ENCODE peak calls at places on chromosomes 4 and X, in nine cellular contexts. M is stomach, I is endodermal cell, Z is pancreas, D is progenitor cell of endocrine pancreas, V is DND-41, C is brain microvascular endothelial cell, J is suprapubic skin, B is Peyer's patch. F is an unnamed sample.

GRCh38 chr4:98481167-98481566 is 177.2 kb downstream of the TSPAN5 start:
- DNase-seq in M (no peak), I (no peak), Z (no peak), D (no peak), V (no peak), C (no peak), J (no peak), B (no peak), F (no peak)

GRCh38 chrX:129843209-129843458 is 552 bp downstream of the ZDHHC9 start:
- DNase-seq in M (no peak), I (no peak), Z (no peak), D (no peak), V (no peak), C (no peak), J (no peak), B (no peak), F (no peak)

GRCh38 chrX:45472968-45473367 is 272.3 kb upstream of the DIPK2B start:
- DNase-seq in M (no peak), I (no peak), Z (no peak), D (no peak), V (no peak), C (no peak), J (no peak), B (no peak), F (no peak)

GRCh38 chrX:49106930-49107329 is 16.6 kb downstream of the GPKOW start:
- DNase-seq in M (peak), I (peak), Z (no peak), D (no peak), V (peak), C (peak), J (no peak), B (no peak), F (no peak)

GRCh38 chrX:134774190-134775048 is 116.1 kb upstream of the PLAC1 start:
- DNase-seq in M (no peak), I (no peak), Z (no peak), D (no peak), V (no peak), C (no peak), J (no peak), B (no peak), F (no peak)

GRCh38 chrX:10381218-10381617 is 224.4 kb downstream of the CLCN4 start:
- DNase-seq in M (no peak), I (no peak), Z (no peak), D (no peak), V (no peak), C (no peak), J (no peak), B (no peak), F (no peak)

GRCh38 chr4:36854554-36854953 is 390.0 kb upstream of the NWD2 start:
- DNase-seq in M (no peak), I (peak), Z (no peak), D (no peak), V (no peak), C (no peak), J (no peak), B (no peak), F (no peak)

GRCh38 chr4:141609243-141609642 is 27.1 kb upstream of the IL15 start:
- DNase-seq in M (no peak), I (no peak), Z (no peak), D (no peak), V (no peak), C (no peak), J (no peak), B (no peak), F (no peak)

DNA sequence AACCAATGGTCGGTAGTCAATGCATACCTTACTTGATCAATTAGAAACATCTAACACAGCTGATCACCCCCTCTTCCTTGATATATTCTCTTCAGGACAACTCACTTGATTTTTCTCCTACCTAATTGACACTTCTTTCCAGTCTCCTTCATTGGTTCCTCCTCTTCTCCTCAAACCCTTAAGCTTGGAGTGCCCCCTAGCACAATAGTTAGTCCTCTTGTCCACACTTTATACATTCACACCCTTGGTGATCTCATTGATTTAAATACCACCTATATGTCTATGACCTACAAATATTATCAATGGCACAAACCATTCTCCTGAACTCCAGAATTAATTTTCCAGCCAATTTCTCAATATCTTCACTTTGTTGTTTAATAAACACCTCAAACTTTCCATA is 724.0 kb downstream of the ADGRL3 start:
- DNase-seq in M (no peak), I (no peak), Z (no peak), D (no peak), V (no peak), C (no peak), J (no peak), B (no peak), F (no peak)
- TF ChIP-seq CTCF in M (no peak), I (peak), Z (no peak), D (no peak), V (no peak), C (no peak), J (no peak), B (no peak), F (no peak)

DNA sequence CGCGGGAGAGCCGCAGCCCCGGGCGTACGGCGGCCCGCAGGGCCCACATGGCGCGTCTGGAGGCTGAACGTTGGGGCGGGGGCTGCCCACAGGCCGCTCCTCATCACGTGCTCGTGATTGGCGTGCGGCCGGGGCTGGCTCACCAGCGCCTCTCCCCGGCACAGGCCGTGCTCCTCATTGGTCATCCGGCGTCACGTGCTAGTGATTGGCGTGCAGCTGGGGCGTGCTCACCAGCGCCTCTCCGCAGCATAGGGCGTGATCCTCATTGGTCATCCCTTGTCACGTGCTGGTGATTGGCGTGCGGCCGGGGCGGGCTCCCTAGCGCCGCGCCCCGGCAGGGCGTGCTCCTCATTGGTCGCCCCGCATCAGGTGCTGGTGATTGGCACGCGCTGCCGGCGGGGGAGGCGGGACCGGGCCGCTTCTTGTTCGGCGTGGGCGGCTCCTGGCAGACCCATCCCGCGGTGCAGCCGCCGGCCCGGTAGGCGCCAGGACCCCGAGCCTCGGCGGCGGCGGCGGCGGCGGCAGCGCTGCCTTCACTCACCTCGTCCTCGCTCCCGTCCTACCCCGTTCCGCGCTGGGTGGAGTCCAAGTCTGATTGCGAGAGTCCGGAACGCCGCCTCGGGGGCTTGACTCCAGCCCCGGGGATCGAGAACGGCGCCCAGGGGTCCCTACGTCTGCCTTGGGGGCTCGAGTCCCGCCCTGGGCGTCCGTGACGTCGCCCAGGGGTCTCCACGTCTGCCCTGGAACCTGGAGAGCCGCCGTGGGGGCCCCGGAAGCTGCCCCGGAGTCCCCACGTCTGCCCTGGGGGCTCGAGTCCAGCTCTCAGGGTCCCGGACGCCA is at the start of gene GTPBP6:
- DNase-seq in M (peak), I (peak), Z (peak), D (peak), V (peak), C (peak), J (peak), B (peak), F (peak)
- TF ChIP-seq CTCF in M (no peak), I (peak), Z (no peak), D (no peak), V (peak), C (peak), J (no peak), B (no peak), F (no peak)

GRCh38 chrX:140040397-140040796 is 75.1 kb upstream of the CXorf66 start:
- DNase-seq in M (no peak), I (no peak), Z (no peak), D (no peak), V (no peak), C (no peak), J (no peak), B (no peak), F (no peak)

GRCh38 chrX:140038842-140039241 is 73.5 kb upstream of the CXorf66 start:
- DNase-seq in M (no peak), I (no peak), Z (no peak), D (no peak), V (no peak), C (no peak), J (no peak), B (no peak), F (no peak)

DNA sequence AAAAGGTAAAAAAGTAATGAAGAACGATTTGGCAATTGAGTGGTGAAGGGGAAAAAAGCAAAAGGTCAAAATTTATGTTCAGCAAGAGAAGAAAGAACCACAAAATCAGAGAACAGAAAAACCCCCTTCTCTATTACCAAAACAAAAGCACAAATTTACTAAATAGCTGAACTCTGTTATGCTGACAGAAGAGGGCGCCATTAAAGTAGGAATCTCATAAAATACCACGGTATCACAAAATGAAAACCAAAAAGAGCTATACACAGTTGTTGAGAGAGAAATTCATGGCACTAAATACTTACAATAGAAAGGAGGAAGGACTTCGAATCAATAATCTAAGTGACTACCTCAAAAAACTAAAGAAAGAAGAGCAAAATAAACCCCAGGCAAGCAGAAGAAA is 69.6 kb upstream of the CXorf66 start:
- DNase-seq in M (no peak), I (no peak), Z (no peak), D (no peak), V (no peak), C (no peak), J (no peak), B (no peak), F (no peak)
- TF ChIP-seq CTCF in M (no peak), I (peak), Z (no peak), D (peak), V (peak), C (no peak), J (no peak), B (no peak), F (peak)

GRCh38 chr4:79882806-79883205 is 190.2 kb downstream of the ANTXR2 start:
- DNase-seq in M (no peak), I (no peak), Z (no peak), D (no peak), V (no peak), C (no peak), J (no peak), B (no peak), F (no peak)
- TF ChIP-seq CTCF in M (no peak), I (no peak), Z (no peak), D (no peak), V (no peak), C (no peak), J (no peak), B (no peak), F (no peak)

GRCh38 chr4:73648478-73648877 is 28.2 kb upstream of the RASSF6 start:
- DNase-seq in M (no peak), I (no peak), Z (no peak), D (no peak), V (no peak), C (no peak), J (no peak), B (no peak), F (no peak)

GRCh38 chr4:73650255-73650654 is 30.0 kb upstream of the RASSF6 start:
- DNase-seq in M (no peak), I (no peak), Z (no peak), D (no peak), V (no peak), C (no peak), J (no peak), B (no peak), F (no peak)

DNA sequence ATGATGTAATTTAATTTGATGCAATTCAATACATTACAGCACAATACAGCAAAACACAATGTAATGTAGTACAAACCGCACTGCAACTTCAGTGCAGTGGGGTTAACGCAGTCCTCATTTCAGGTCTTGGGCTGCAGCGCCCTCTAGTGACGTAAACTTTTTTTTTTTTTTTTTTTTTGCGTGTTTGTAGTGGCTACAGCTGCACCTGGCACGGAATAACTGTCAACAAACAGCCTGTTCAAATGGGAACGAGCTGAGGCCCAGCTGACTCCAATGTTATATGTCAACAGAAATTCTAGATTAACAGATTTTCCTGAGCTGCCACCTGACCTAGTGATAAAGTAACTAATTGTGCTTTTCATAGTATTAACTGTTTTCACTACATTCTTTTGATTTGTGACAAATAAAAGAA is 33.5 kb upstream of the RASSF6 start:
- DNase-seq in M (peak), I (no peak), Z (no peak), D (no peak), V (peak), C (no peak), J (no peak), B (peak), F (no peak)
- TF ChIP-seq CTCF in M (no peak), I (peak), Z (peak), D (peak), V (peak), C (peak), J (peak), B (peak), F (peak)

DNA sequence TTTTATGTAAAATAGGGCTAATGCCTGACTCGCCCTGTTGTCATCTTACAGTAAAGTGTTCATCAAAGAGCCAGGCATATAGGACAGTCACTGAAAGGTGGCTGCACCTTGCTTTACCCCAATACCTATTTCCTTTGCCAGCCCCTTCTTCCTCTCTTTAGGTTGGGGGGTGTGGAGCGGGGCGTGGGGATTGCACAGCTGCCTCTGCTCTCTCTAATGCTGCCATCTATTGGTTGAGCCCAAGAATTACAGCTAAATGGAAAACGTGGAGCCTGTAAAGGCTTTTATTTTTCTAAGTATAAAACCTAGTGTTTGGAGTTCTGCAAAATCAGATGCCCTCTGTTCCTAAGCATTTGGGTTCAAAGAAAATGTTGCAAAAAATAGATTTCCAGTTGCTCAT is 47.7 kb downstream of the ATG4A start:
- DNase-seq in M (no peak), I (peak), Z (no peak), D (no peak), V (no peak), C (no peak), J (no peak), B (no peak), F (no peak)
- TF ChIP-seq CTCF in M (no peak), I (peak), Z (no peak), D (peak), V (peak), C (peak), J (no peak), B (no peak), F (peak)

GRCh38 chrX:131854586-131854985 is 168.5 kb upstream of the STK26 start:
- DNase-seq in M (no peak), I (no peak), Z (no peak), D (no peak), V (no peak), C (no peak), J (no peak), B (no peak), F (no peak)
- TF ChIP-seq CTCF in M (no peak), I (peak), Z (no peak), D (peak), V (peak), C (no peak), J (no peak), B (no peak), F (peak)

GRCh38 chrX:56763556-56764152 is 34.6 kb downstream of the NBDY start:
- DNase-seq in M (peak), I (peak), Z (no peak), D (no peak), V (no peak), C (peak), J (peak), B (peak), F (no peak)
- TF ChIP-seq CTCF in M (no peak), I (no peak), Z (peak), D (no peak), V (no peak), C (no peak), J (peak), B (peak), F (no peak)

GRCh38 chr4:17155486-17155885 is 257.0 kb upstream of the LDB2 start:
- DNase-seq in M (no peak), I (no peak), Z (no peak), D (no peak), V (no peak), C (no peak), J (no peak), B (no peak), F (no peak)
- TF ChIP-seq CTCF in M (no peak), I (no peak), Z (no peak), D (no peak), V (no peak), C (no peak), J (no peak), B (no peak), F (no peak)

GRCh38 chrX:42704454-42704853 is 73.5 kb downstream of the PPP1R2C start:
- DNase-seq in M (no peak), I (no peak), Z (no peak), D (no peak), V (peak), C (peak), J (no peak), B (no peak), F (no peak)
- TF ChIP-seq CTCF in M (no peak), I (no peak), Z (no peak), D (no peak), V (no peak), C (no peak), J (no peak), B (no peak), F (no peak)

F was measured in type B pancreatic cell.